ENCODE peak calls at places on chromosomes 7 and 10, in four cellular contexts. One of them, this sample, is unnamed. For H3K4me1, the result is how much of the 10 kb centered on the place peaks cover.

GRCh38 chr7:96596120-96596826 is 113.4 kb downstream of the SEM1 start:
- DNase-seq in SK-N-SH: peak
- DNase-seq in GM12878: no peak
- DNase-seq in K562: no peak
- DNase-seq in this sample: no peak

GRCh38 chr7:92763636-92764423 is 72.5 kb downstream of the CDK6 start:
- DNase-seq in SK-N-SH: no peak
- DNase-seq in GM12878: no peak
- DNase-seq in K562: peak
- DNase-seq in this sample: peak

GRCh38 chr10:115653473-115653872 is 560.3 kb downstream of the ATRNL1 start:
- DNase-seq in SK-N-SH: no peak
- DNase-seq in GM12878: no peak
- DNase-seq in K562: no peak
- DNase-seq in this sample: peak

GRCh38 chr10:69716711-69717560 is 84.8 kb upstream of the COL13A1 start:
- DNase-seq in SK-N-SH: peak
- DNase-seq in GM12878: no peak
- DNase-seq in K562: peak
- DNase-seq in this sample: peak

GRCh38 chr7:15972767-15973362 is 286.4 kb upstream of the MEOX2 start:
- DNase-seq in SK-N-SH: no peak
- DNase-seq in GM12878: no peak
- DNase-seq in K562: no peak
- DNase-seq in this sample: no peak

GRCh38 chr7:158973440-158973839 is 117.1 kb downstream of the DYNC2I1 start:
- DNase-seq in SK-N-SH: no peak
- DNase-seq in GM12878: peak
- DNase-seq in K562: peak
- DNase-seq in this sample: no peak

GRCh38 chr7:70710651-70711050 is 421.3 kb upstream of the GALNT17 start:
- DNase-seq in SK-N-SH: no peak
- DNase-seq in GM12878: no peak
- DNase-seq in K562: no peak
- DNase-seq in this sample: no peak

GRCh38 chr7:4820405-4820967 is 41.3 kb downstream of the PAPOLB start:
- DNase-seq in SK-N-SH: peak
- DNase-seq in GM12878: no peak
- DNase-seq in K562: no peak
- DNase-seq in this sample: no peak

GRCh38 chr7:27277628-27278027 is 35.0 kb downstream of the EVX1 start:
- DNase-seq in SK-N-SH: no peak
- DNase-seq in GM12878: no peak
- DNase-seq in K562: no peak
- DNase-seq in this sample: peak

GRCh38 chr7:150336746-150337145 is 4.7 kb downstream of the RARRES2 start:
- DNase-seq in SK-N-SH: no peak
- DNase-seq in GM12878: no peak
- DNase-seq in K562: no peak
- DNase-seq in this sample: no peak

GRCh38 chr10:95880704-95881103 is 27.1 kb upstream of the CC2D2B start:
- DNase-seq in SK-N-SH: no peak
- DNase-seq in GM12878: peak
- DNase-seq in K562: no peak
- DNase-seq in this sample: no peak

GRCh38 chr10:59091239-59091638 is 85.2 kb upstream of the PHYHIPL start:
- DNase-seq in SK-N-SH: no peak
- DNase-seq in GM12878: no peak
- DNase-seq in K562: no peak
- DNase-seq in this sample: no peak

GRCh38 chr10:126878594-126878993 is 26.6 kb upstream of the DOCK1 start:
- DNase-seq in SK-N-SH: no peak
- DNase-seq in GM12878: no peak
- DNase-seq in K562: no peak
- DNase-seq in this sample: no peak

GRCh38 chr10:66990431-66990830 is 64.6 kb downstream of the LRRTM3 start:
- DNase-seq in SK-N-SH: no peak
- DNase-seq in GM12878: no peak
- DNase-seq in K562: no peak
- DNase-seq in this sample: no peak

GRCh38 chr10:108303149-108303548 is 1138.6 kb upstream of the SORCS1 start:
- DNase-seq in SK-N-SH: no peak
- DNase-seq in GM12878: peak
- DNase-seq in K562: no peak
- DNase-seq in this sample: no peak

GRCh38 chr10:27696466-27696865 is 49.2 kb downstream of the MKX start:
- DNase-seq in SK-N-SH: no peak
- DNase-seq in GM12878: no peak
- DNase-seq in K562: no peak
- DNase-seq in this sample: no peak

GRCh38 chr10:124032982-124033886 is 60.2 kb downstream of the CHST15 start:
- DNase-seq in SK-N-SH: no peak
- DNase-seq in GM12878: no peak
- DNase-seq in K562: no peak
- DNase-seq in this sample: no peak
- H3K4me1 ChIP-seq in SK-N-SH: under half
- H3K4me1 ChIP-seq in GM12878: under half
- H3K4me1 ChIP-seq in K562: under half
- H3K4me1 ChIP-seq in this sample: half or more

GRCh38 chr7:55030314-55030713 is 11.5 kb downstream of the EGFR start:
- DNase-seq in SK-N-SH: no peak
- DNase-seq in GM12878: no peak
- DNase-seq in K562: no peak
- DNase-seq in this sample: no peak

GRCh38 chr7:55031075-55031474 is 12.3 kb downstream of the EGFR start:
- DNase-seq in SK-N-SH: no peak
- DNase-seq in GM12878: no peak
- DNase-seq in K562: no peak
- DNase-seq in this sample: peak

GRCh38 chr7:55026086-55026790 is 7.4 kb downstream of the EGFR start:
- DNase-seq in SK-N-SH: no peak
- DNase-seq in GM12878: no peak
- DNase-seq in K562: no peak
- DNase-seq in this sample: no peak

GRCh38 chr7:55026867-55027490 is 8.2 kb downstream of the EGFR start:
- DNase-seq in SK-N-SH: no peak
- DNase-seq in GM12878: no peak
- DNase-seq in K562: no peak
- DNase-seq in this sample: no peak

DNA sequence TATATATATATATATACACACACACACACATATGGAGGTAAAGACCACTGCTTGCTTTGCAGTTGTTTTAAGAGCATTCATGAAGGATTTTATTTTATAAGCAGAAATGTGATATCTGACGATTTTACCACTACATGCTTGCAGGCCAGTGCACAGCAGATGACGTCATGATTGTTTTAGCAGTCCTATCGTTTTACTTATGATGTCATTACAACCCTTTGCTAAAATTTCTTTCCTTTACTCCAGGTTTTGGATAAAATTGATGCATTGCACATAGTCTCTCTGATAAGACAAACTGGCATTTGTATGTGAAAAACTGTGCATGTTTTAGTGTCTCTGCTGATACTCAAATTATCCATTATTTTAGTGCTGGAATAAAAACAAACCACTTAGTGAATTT is 9.2 kb downstream of the EGFR start:
- DNase-seq in SK-N-SH: no peak
- DNase-seq in GM12878: no peak
- DNase-seq in K562: peak
- DNase-seq in this sample: no peak
- TF ChIP-seq FOXM1 in SK-N-SH: no peak
- TF ChIP-seq FOXM1 in GM12878: no peak
- TF ChIP-seq FOXM1 in K562: no peak
- TF ChIP-seq FOXM1 in this sample: no peak

GRCh38 chr7:76310102-76310957 is 7.9 kb downstream of the HSPB1 start:
- DNase-seq in SK-N-SH: peak
- DNase-seq in GM12878: no peak
- DNase-seq in K562: peak
- DNase-seq in this sample: no peak
- H3K4me2 ChIP-seq in SK-N-SH: peak
- H3K4me2 ChIP-seq in GM12878: no peak
- H3K4me2 ChIP-seq in K562: no peak
- H3K4me2 ChIP-seq in this sample: peak

GRCh38 chr10:6562221-6562620 is 17.9 kb downstream of the PRKCQ start:
- DNase-seq in SK-N-SH: no peak
- DNase-seq in GM12878: no peak
- DNase-seq in K562: no peak
- DNase-seq in this sample: no peak
- H3K4me1 ChIP-seq in SK-N-SH: under half
- H3K4me1 ChIP-seq in GM12878: under half
- H3K4me1 ChIP-seq in K562: under half
- H3K4me1 ChIP-seq in this sample: under half

GRCh38 chr7:107427462-107427861 is 42.4 kb upstream of the GPR22 start:
- DNase-seq in SK-N-SH: no peak
- DNase-seq in GM12878: no peak
- DNase-seq in K562: no peak
- DNase-seq in this sample: no peak
- TF ChIP-seq FOXM1 in SK-N-SH: no peak
- TF ChIP-seq FOXM1 in GM12878: no peak
- TF ChIP-seq FOXM1 in K562: no peak
- TF ChIP-seq FOXM1 in this sample: no peak

GRCh38 chr10:78898341-78899097 is 170.2 kb upstream of the ZMIZ1 start:
- DNase-seq in SK-N-SH: no peak
- DNase-seq in GM12878: no peak
- DNase-seq in K562: no peak
- DNase-seq in this sample: no peak
- H3K4me2 ChIP-seq in SK-N-SH: no peak
- H3K4me2 ChIP-seq in GM12878: no peak
- H3K4me2 ChIP-seq in K562: no peak
- H3K4me2 ChIP-seq in this sample: no peak

GRCh38 chr7:108012499-108013430 is 9.8 kb upstream of the LAMB1 start:
- DNase-seq in SK-N-SH: no peak
- DNase-seq in GM12878: no peak
- DNase-seq in K562: peak
- DNase-seq in this sample: peak
- H3K4me1 ChIP-seq in SK-N-SH: half or more
- H3K4me1 ChIP-seq in GM12878: under half
- H3K4me1 ChIP-seq in K562: under half
- H3K4me1 ChIP-seq in this sample: half or more

GRCh38 chr7:105800442-105800841 is 76.0 kb downstream of the ATXN7L1 start:
- DNase-seq in SK-N-SH: no peak
- DNase-seq in GM12878: peak
- DNase-seq in K562: no peak
- DNase-seq in this sample: no peak
- TF ChIP-seq FOXM1 in SK-N-SH: no peak
- TF ChIP-seq FOXM1 in GM12878: peak
- TF ChIP-seq FOXM1 in K562: no peak
- TF ChIP-seq FOXM1 in this sample: no peak

GRCh38 chr7:6183006-6183405 is 89.4 kb downstream of the CYTH3 start:
- DNase-seq in SK-N-SH: no peak
- DNase-seq in GM12878: no peak
- DNase-seq in K562: no peak
- DNase-seq in this sample: no peak
- H3K4me2 ChIP-seq in SK-N-SH: no peak
- H3K4me2 ChIP-seq in GM12878: no peak
- H3K4me2 ChIP-seq in K562: no peak
- H3K4me2 ChIP-seq in this sample: no peak